ENCODE peak calls at places on chromosomes 12 and 14, in six cellular contexts. K, N, I, A, R and Z are unnamed samples.

GRCh38 chr12:30880061-30880460 is 46.5 kb upstream of the TSPAN11 start:
- DNase-seq in A (no peak), I (no peak), R (no peak), K (no peak), N (no peak), Z (no peak)

GRCh38 chr12:39782026-39782545 is 162.5 kb upstream of the ABCD2 start:
- DNase-seq in A (no peak), K (no peak), I (no peak), R (no peak), N (no peak), Z (no peak)

GRCh38 chr12:25317553-25317952 is 66.8 kb upstream of the KRAS start:
- DNase-seq in K (no peak), R (no peak), A (no peak), N (no peak), I (no peak), Z (no peak)

GRCh38 chr14:56131865-56132830 is 13.9 kb downstream of the PELI2 start:
- DNase-seq in K (no peak), I (no peak), N (no peak), A (no peak), R (no peak), Z (no peak)

GRCh38 chr12:106290666-106291065 is 11.9 kb upstream of the TCP11L2 start:
- DNase-seq in N (no peak), I (no peak), K (no peak), A (no peak), R (no peak), Z (no peak)

GRCh38 chr12:124744659-124745467 is 118.8 kb downstream of the SCARB1 start:
- DNase-seq in A (no peak), N (no peak), K (no peak), R (no peak), I (no peak), Z (no peak)

GRCh38 chr14:103508930-103509329 is 13.7 kb downstream of the CKB start:
- DNase-seq in A (peak; percentile 18), N (no peak), I (no peak), R (no peak), K (no peak), Z (no peak)

GRCh38 chr12:128783129-128783574 is 40.6 kb downstream of the SLC15A4 start:
- DNase-seq in A (peak; percentile 14), R (no peak), I (no peak), N (peak; percentile 41), K (no peak), Z (no peak)

GRCh38 chr14:85399196-85399595 is 130.7 kb upstream of the FLRT2 start:
- DNase-seq in I (no peak), A (no peak), K (no peak), N (no peak), R (no peak), Z (no peak)

GRCh38 chr14:97177635-97178034 is 380.5 kb downstream of the VRK1 start:
- DNase-seq in N (no peak), R (no peak), A (no peak), I (no peak), K (no peak), Z (no peak)

GRCh38 chr12:125081427-125081826 is 16.2 kb downstream of the AACS start:
- DNase-seq in A (no peak), K (no peak), N (no peak), I (peak; percentile 26), R (no peak), Z (no peak)

GRCh38 chr12:89353823-89354629 is 1.7 kb upstream of the DUSP6 start:
- DNase-seq in A (peak; percentile 87), N (peak; percentile 63), R (peak; percentile 90), I (peak; percentile 86), K (peak; percentile 86), Z (peak; percentile 96)

GRCh38 chr14:101965796-101966718 is 1.7 kb downstream of the DYNC1H1 start:
- DNase-seq in K (no peak), N (no peak), I (no peak), A (no peak), R (no peak), Z (no peak)

GRCh38 chr14:90886297-90886830 is 70.1 kb upstream of the TTC7B start:
- DNase-seq in R (no peak), K (no peak), A (no peak), N (no peak), I (no peak), Z (no peak)

GRCh38 chr12:70196732-70197361 is 46.4 kb upstream of the CNOT2 start:
- DNase-seq in R (no peak), I (no peak), N (no peak), K (no peak), A (no peak), Z (no peak)

GRCh38 chr14:103818422-103818821 is 29.0 kb downstream of the PPP1R13B start:
- DNase-seq in N (no peak), I (no peak), K (no peak), A (no peak), R (no peak), Z (no peak)

GRCh38 chr14:103393687-103394626 is 8.7 kb downstream of the MARK3 start:
- DNase-seq in K (no peak), A (no peak), N (peak; percentile 53), I (peak; percentile 60), R (no peak), Z (no peak)

GRCh38 chr14:60094306-60094897 is 2.7 kb downstream of the PCNX4 start:
- DNase-seq in N (peak; percentile 70), R (no peak), I (no peak), A (no peak), K (no peak), Z (peak; percentile 63)

GRCh38 chr12:69653703-69654102 is 43.0 kb upstream of the LRRC10 start:
- DNase-seq in A (no peak), K (no peak), N (peak; percentile 43), R (no peak), I (no peak), Z (no peak)

GRCh38 chr12:106027286-106027685 is 111.5 kb downstream of the NUAK1 start:
- DNase-seq in R (no peak), I (no peak), N (no peak), K (no peak), A (no peak), Z (no peak)

GRCh38 chr12:101706403-101706802 is 9.0 kb downstream of the CHPT1 start:
- DNase-seq in K (no peak), A (no peak), I (no peak), R (no peak), N (no peak), Z (no peak)

GRCh38 chr12:53965251-53966069 is 7.5 kb upstream of the HOXC11 start:
- DNase-seq in N (no peak), A (no peak), R (no peak), I (no peak), K (no peak), Z (peak; percentile 40)

GRCh38 chr12:74915718-74916117 is 293.9 kb downstream of the KCNC2 start:
- DNase-seq in R (no peak), K (no peak), I (no peak), A (no peak), N (no peak), Z (no peak)

GRCh38 chr12:12048266-12048665 is 22.5 kb upstream of the BCL2L14 start:
- DNase-seq in K (no peak), A (no peak), N (no peak), R (no peak), I (no peak), Z (no peak)

GRCh38 chr14:74514471-74514932 is 20.9 kb downstream of the ISCA2 start:
- DNase-seq in N (peak; percentile 52), I (no peak), K (no peak), R (peak; percentile 20), A (peak; percentile 70), Z (peak; percentile 73)

GRCh38 chr14:91127411-91127810 is 13.5 kb downstream of the DGLUCY start:
- DNase-seq in A (no peak), I (peak; percentile 70), R (peak; percentile 84), K (peak; percentile 90), N (no peak), Z (peak; percentile 86)

GRCh38 chr12:107318804-107319535 is 225.6 kb upstream of the CRY1 start:
- DNase-seq in R (peak; percentile 11), A (no peak), K (no peak), N (peak; percentile 51), I (peak; percentile 14), Z (peak; percentile 74)

DNA sequence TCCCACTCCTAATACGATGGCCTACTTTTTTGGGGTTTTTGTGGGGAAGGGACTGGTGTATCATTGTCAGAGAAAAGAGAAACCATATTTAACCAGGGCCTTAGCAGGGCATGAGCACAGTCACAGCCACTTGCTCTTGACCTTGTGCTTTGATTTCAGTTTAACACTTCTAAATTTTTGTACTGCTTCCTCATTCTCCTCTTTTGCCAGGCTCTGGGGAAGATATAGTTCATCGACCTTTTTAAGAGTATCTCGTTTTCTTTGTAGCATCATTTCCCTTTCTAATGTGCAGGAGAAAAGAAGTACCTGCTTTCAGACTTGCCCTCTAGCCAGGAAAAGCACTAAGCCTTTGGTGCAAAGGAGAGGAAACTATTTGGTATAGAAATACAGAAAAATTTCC is 2.2 kb downstream of the ZBTB1 start:
- DNase-seq in I (no peak), K (no peak), R (no peak), N (no peak), A (no peak), Z (no peak)
- H3K4me3 ChIP-seq in I (no peak overlapping the region), K (peak overlapping the region; percentile 88), R (no peak overlapping the region), N (peak overlapping the region; percentile 7), A (no peak overlapping the region), Z (no peak overlapping the region)

GRCh38 chr12:32901553-32901952 is 5.0 kb upstream of the PKP2 start:
- DNase-seq in I (no peak), R (no peak), N (no peak), K (no peak), A (no peak), Z (no peak)
- TF ChIP-seq POLR2A in I (no peak), R (no peak), N (no peak), K (no peak), A (no peak), Z (no peak)

DNA sequence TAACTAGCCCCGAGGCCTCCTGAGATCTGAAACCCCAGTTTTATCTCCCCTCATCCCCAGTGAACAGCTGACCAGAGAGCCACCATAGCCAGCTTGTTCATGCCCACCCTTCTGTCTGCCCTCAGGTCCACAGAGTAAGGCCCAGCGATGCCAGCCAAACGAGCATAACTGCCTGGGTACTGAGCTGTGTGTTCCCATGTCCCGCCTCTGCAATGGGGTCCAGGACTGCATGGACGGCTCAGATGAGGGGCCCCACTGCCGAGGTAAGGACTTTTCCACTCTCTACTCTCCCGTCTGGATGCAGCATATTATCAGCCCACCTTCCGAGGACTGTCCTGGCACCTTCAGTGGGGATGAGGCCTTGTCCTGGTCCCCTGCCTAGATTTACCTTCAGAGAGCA is 6.2 kb downstream of the LRP1-AS start:
- DNase-seq in A (no peak), N (no peak), I (no peak), K (no peak), R (peak; percentile 5), Z (no peak)
- H3K4me1 ChIP-seq in A (peaks cover 60% of the 10 kb centered on the region), N (peaks cover 44% of the 10 kb centered on the region), I (no peaks in the 10 kb centered on the region), K (peaks cover 46% of the 10 kb centered on the region), R (peaks cover 29% of the 10 kb centered on the region), Z (peaks cover 56% of the 10 kb centered on the region)

DNA sequence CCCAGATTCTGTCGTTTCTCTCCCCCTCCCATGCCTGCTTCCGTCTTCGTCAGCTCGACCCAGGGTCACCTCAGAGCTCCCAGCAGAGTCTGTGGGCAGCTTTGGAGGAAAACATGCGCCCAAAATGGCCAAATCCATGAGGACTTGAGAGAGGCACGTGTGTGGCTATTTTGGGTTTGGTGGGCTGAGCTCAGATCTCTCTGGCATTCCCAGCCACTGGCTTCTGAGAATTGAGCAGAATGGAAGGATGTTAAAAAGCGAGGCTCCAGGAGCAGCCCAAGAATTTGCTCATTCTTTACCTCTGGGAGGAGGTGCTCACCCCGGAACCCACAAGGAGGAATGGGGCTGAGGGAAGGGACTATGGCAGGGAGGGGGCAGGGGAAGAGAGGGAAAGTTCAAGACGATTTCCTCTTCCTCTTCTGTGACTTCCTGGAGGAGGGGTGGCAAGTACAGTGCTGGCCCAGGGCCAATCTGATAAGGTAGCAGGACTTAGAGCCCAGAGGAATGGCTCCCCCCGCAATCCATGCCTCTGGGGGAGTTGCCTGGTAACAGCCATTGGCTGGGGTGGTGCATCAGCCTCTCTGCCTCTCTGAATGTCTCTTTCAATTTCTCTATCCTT is 20.1 kb downstream of the TSPAN9 start:
- DNase-seq in N (peak; percentile 75), R (peak; percentile 59), K (peak; percentile 64), A (no peak), I (peak; percentile 75), Z (no peak)
- H3K4me3 ChIP-seq in N (no peak overlapping the region), R (no peak overlapping the region), K (peak overlapping the region; percentile 4), A (no peak overlapping the region), I (no peak overlapping the region), Z (no peak overlapping the region)